ENCODE peak calls at places on chromosome 3, in nine cellular contexts. C is spleen; M is HT1080; P is stimulated activated CD8-positive, alpha-beta memory T cell treated with anti-CD3 and anti-CD28 coated beads, Interleukin-2, amount 100 ng/mL, for 1 hour; A is EL; N is Right ventricle myocardium superior; L is activated T-cell treated with anti-CD3 and anti-CD28 coated beads, Interleukin-2, amount 50 U/mL, for 72 hours; H is effector CD8-positive, alpha-beta T cell; G is substantia nigra. Z is an unnamed sample.

GRCh38 chr3:79844176-79844575 is 76.4 kb upstream of the ROBO1 start:
- DNase-seq in A (no peak), P (no peak), G (no peak), N (no peak), C (no peak), M (no peak), L (no peak), H (no peak), Z (no peak)

GRCh38 chr3:187572431-187572830 is 97.8 kb downstream of the SST start:
- DNase-seq in L (no peak), C (no peak), P (no peak), G (no peak), A (no peak), M (no peak), N (no peak), H (no peak), Z (no peak)

GRCh38 chr3:124826703-124827102 is 60.5 kb downstream of the ITGB5 start:
- DNase-seq in L (no peak), N (no peak), A (peak), C (no peak), H (no peak), G (no peak), P (no peak), M (peak), Z (no peak)

GRCh38 chr3:51997935-51998596 is 2.4 kb upstream of the RPL29 start:
- DNase-seq in G (no peak), A (no peak), C (no peak), L (no peak), H (no peak), N (no peak), M (peak), P (no peak), Z (no peak)

GRCh38 chr3:23258110-23258509 is 55.0 kb downstream of the UBE2E2 start:
- DNase-seq in N (no peak), P (no peak), M (peak), A (peak), C (no peak), G (no peak), H (no peak), L (no peak), Z (no peak)

GRCh38 chr3:15309662-15310335 is 22.6 kb downstream of the SH3BP5 start:
- DNase-seq in L (peak), A (no peak), P (no peak), H (no peak), N (no peak), C (no peak), M (peak), G (no peak), Z (no peak)

GRCh38 chr3:182490601-182491485 is 302.5 kb upstream of the ATP11B start:
- DNase-seq in L (no peak), M (peak), A (peak), P (no peak), N (no peak), C (no peak), H (no peak), G (no peak), Z (no peak)

GRCh38 chr3:38028621-38029361 is 651 bp downstream of the PLCD1 start:
- DNase-seq in N (peak), A (no peak), H (no peak), M (no peak), C (peak), L (no peak), G (no peak), P (no peak), Z (peak)